ENCODE peak calls at places on chromosomes 2 and 18, in ten cellular contexts. M is epithelial cell of esophagus, I is HepG2, Y is left ventricle myocardium inferior, N is body of pancreas, D is left lung, L is BJ, P is MM.1S, T is MCF 10A, O is heart left ventricle. R is an unnamed sample.

GRCh38 chr2:114537777-114538176 is 95.3 kb downstream of the DPP10 start:
- DNase-seq in T (no peak), L (no peak), N (no peak), I (no peak), Y (no peak), P (no peak), D (no peak), M (no peak), O (no peak), R (no peak)

GRCh38 chr2:38427936-38428335 is 50.9 kb upstream of the ATL2 start:
- DNase-seq in Y (no peak), L (no peak), P (no peak), D (no peak), T (no peak), M (no peak), I (no peak), N (no peak), O (no peak), R (no peak)

GRCh38 chr2:239137165-239137889 is 263.5 kb downstream of the HDAC4 start:
- DNase-seq in L (no peak), N (no peak), O (no peak), Y (no peak), P (no peak), I (no peak), M (no peak), T (no peak), D (peak; percentile 67), R (no peak)

GRCh38 chr2:215658635-215659305 is 222.9 kb upstream of the FN1 start:
- DNase-seq in Y (no peak), I (no peak), T (no peak), L (no peak), P (no peak), N (no peak), M (no peak), O (no peak), D (no peak), R (no peak)

GRCh38 chr18:55234366-55235093 is 275.3 kb upstream of the CCDC68 start:
- DNase-seq in N (peak; percentile 88), I (peak; percentile 47), O (peak; percentile 67), L (no peak), M (peak; percentile 85), P (peak; percentile 81), T (peak; percentile 82), Y (peak; percentile 73), D (peak; percentile 69), R (peak; percentile 88)

GRCh38 chr2:238994876-238995275 is 147.0 kb downstream of the TWIST2 start:
- DNase-seq in I (no peak), T (no peak), O (no peak), N (no peak), M (no peak), D (no peak), P (no peak), L (no peak), Y (no peak), R (no peak)

GRCh38 chr18:44771957-44772917 is 91.5 kb downstream of the SETBP1 start:
- DNase-seq in M (no peak), D (no peak), T (no peak), N (no peak), Y (peak; percentile 30), I (peak; percentile 85), L (peak; percentile 62), P (no peak), O (no peak), R (peak; percentile 94)

GRCh38 chr2:8268172-8268783 is 413.6 kb upstream of the ID2 start:
- DNase-seq in D (no peak), Y (peak; percentile 38), L (peak; percentile 5), P (no peak), N (no peak), I (no peak), M (no peak), T (peak; percentile 54), O (peak; percentile 46), R (no peak)

GRCh38 chr2:207148025-207148424 is 17.7 kb downstream of the KLF7 start:
- DNase-seq in M (peak; percentile 59), N (no peak), L (no peak), Y (no peak), P (no peak), I (no peak), O (no peak), T (peak; percentile 67), D (no peak), R (no peak)

GRCh38 chr2:160482673-160483072 is 10.9 kb downstream of the RBMS1 start:
- DNase-seq in M (no peak), D (no peak), Y (no peak), N (no peak), O (no peak), T (no peak), I (no peak), P (no peak), L (no peak), R (no peak)

GRCh38 chr2:18987592-18988073 is 370.8 kb downstream of the OSR1 start:
- DNase-seq in I (peak; percentile 34), L (peak; percentile 59), T (peak; percentile 94), O (peak; percentile 80), P (no peak), N (peak; percentile 74), D (no peak), M (peak; percentile 90), Y (peak; percentile 69), R (peak; percentile 87)

GRCh38 chr2:106085441-106085911 is 108.6 kb downstream of the UXS1 start:
- DNase-seq in I (peak; percentile 38), T (peak; percentile 45), M (peak; percentile 56), P (peak; percentile 62), L (peak; percentile 9), D (no peak), N (peak; percentile 45), O (no peak), Y (no peak), R (no peak)

GRCh38 chr2:200308001-200308400 is 1.5 kb downstream of the SPATS2L start:
- DNase-seq in T (peak; percentile 27), D (no peak), L (no peak), Y (no peak), I (no peak), P (peak; percentile 8), N (no peak), M (peak; percentile 26), O (no peak), R (no peak)

GRCh38 chr2:200308421-200309295 is 2.2 kb downstream of the SPATS2L start:
- DNase-seq in M (no peak), O (no peak), D (no peak), Y (no peak), T (peak; percentile 40), P (no peak), N (no peak), L (no peak), I (no peak), R (no peak)

GRCh38 chr2:200306719-200306968 is 151 bp downstream of the SPATS2L start:
- DNase-seq in I (no peak), P (no peak), O (no peak), Y (no peak), D (no peak), T (no peak), L (no peak), N (no peak), M (no peak), R (no peak)

GRCh38 chr2:200306969-200307811 is 697 bp downstream of the SPATS2L start:
- DNase-seq in D (peak; percentile 88), L (no peak), P (peak; percentile 60), I (no peak), O (peak; percentile 55), Y (peak; percentile 53), N (peak; percentile 64), T (peak; percentile 47), M (peak; percentile 52), R (peak; percentile 84)

DNA sequence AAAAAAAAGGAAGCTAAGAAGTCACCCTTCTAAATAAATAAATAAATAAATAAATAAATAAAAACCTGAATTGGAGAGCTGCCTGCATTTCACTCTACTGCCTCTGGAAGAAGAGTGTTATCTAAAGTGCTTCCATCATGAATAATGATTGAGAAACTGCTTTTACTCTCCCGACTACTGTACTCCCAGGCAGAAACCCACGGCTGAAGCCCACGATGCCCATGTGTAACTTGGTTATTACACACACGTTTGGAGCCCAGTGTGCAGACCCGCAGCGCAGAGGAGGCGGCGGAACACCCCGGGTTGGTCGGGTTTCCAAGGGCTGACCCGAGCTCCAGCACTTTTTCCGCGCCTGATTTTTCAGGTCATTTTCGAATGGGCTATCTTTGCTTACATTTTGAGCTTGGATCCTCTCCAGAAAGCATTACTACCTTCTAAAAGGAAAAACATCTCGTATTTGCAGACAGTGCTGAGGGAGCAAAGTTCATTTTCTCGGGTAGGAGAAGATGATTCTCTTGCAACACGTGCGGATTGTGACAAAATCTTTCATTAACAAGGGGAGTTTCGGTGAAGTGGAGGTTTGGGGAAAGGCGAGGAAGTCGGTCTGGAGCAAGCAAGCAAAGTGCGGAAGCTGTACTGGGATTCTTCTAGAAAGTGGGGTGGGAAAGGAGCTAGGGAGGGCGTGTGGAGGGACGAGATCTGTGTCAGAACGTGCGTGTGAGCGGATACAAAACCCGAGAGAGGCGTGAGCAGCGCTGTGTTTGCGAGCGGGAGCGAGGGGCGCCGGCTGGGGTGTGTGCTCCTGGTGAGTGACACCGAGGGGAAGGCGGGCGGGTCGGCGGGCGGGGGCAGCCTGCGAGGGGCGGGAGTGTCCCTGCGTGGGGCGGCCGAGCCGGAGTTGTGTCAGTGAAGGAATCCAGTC is at the start of gene SPATS2L:
- DNase-seq in N (peak; percentile 81), O (peak; percentile 88), T (peak; percentile 63), Y (peak; percentile 86), I (peak; percentile 95), L (peak; percentile 49), M (peak; percentile 63), P (peak; percentile 77), D (peak; percentile 92), R (peak; percentile 90)
- TF ChIP-seq CTCF in N (no peak), O (no peak), T (no peak), Y (peak; percentile 32), I (no peak), L (peak; percentile 13), M (no peak), P (peak; percentile 4), D (no peak), R (peak; percentile 22)

GRCh38 chr2:61176755-61177726 is 15.1 kb downstream of the C2orf74 start:
- DNase-seq in O (peak; percentile 95), D (peak; percentile 100), N (peak; percentile 95), P (peak; percentile 94), M (peak; percentile 91), Y (peak; percentile 96), I (peak; percentile 94), L (peak; percentile 47), T (peak; percentile 93), R (peak; percentile 99)
- TF ChIP-seq CTCF in O (no peak), D (no peak), N (no peak), P (no peak), M (no peak), Y (no peak), I (peak; percentile 59), L (no peak), T (no peak), R (no peak)

GRCh38 chr2:30503007-30503691 is 56.1 kb downstream of the LCLAT1 start:
- DNase-seq in N (no peak), Y (no peak), L (no peak), M (no peak), P (no peak), O (no peak), D (no peak), I (no peak), T (no peak), R (no peak)
- TF ChIP-seq CTCF in N (no peak), Y (peak; percentile 42), L (no peak), M (peak; percentile 16), P (peak; percentile 8), O (no peak), D (no peak), I (no peak), T (no peak), R (peak; percentile 38)

DNA sequence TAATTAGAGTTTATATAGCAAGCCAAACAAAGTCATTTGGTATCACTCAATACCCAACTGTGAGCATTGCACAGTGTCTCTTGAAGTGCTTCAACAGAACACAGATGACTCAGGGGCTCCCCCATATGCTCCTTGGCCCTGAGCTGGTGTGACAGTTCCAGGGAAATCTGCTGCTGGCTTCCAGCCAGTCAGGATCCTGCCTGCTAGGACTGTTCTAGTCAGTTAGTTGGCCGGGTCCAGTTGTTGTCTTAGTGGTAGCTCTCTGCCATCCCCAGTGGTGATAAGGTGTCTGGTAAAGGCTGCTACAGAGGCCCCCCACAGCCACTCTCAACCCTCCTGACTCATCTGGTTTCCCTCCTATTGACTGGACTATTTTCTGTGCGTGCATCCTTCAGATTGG is 100.3 kb downstream of the IRS1 start:
- DNase-seq in D (no peak), M (peak; percentile 26), O (peak; percentile 89), P (no peak), N (peak; percentile 35), Y (peak; percentile 70), T (peak; percentile 45), L (no peak), I (no peak), R (no peak)
- TF ChIP-seq CTCF in D (no peak), M (no peak), O (no peak), P (no peak), N (no peak), Y (peak; percentile 26), T (no peak), L (no peak), I (no peak), R (no peak)

R was measured in osteocyte.